ENCODE peak calls at places on chromosomes 5 and 9, in seven cellular contexts. F, V, O, L, Q, T and J are unnamed samples.

GRCh38 chr5:109080481-109080880 is 329.3 kb downstream of the PJA2 start:
- DNase-seq in F (no peak), V (no peak), O (no peak), L (no peak), Q (no peak), T (no peak), J (no peak)

GRCh38 chr5:128896675-128897074 is 68.6 kb upstream of the SLC27A6 start:
- DNase-seq in F (no peak), V (no peak), O (no peak), L (no peak), Q (no peak), T (no peak), J (no peak)

GRCh38 chr9:132651259-132651658 is 18.5 kb downstream of the DDX31 start:
- DNase-seq in F (no peak), V (no peak), O (no peak), L (peak; percentile 19), Q (no peak), T (no peak), J (no peak)

GRCh38 chr5:111694183-111694582 is 62.8 kb downstream of the NREP start:
- DNase-seq in F (no peak), V (no peak), O (no peak), L (no peak), Q (no peak), T (no peak), J (no peak)

GRCh38 chr9:94156549-94157407 is 72.5 kb downstream of the PTPDC1 start:
- DNase-seq in F (no peak), V (peak; percentile 85), O (peak; percentile 80), L (no peak), Q (no peak), T (no peak), J (no peak)

GRCh38 chr9:130846487-130847305 is 11.6 kb downstream of the ABL1 start:
- DNase-seq in F (no peak), V (no peak), O (no peak), L (peak; percentile 60), Q (no peak), T (no peak), J (no peak)

GRCh38 chr9:15837079-15837679 is 284.3 kb downstream of the CCDC171 start:
- DNase-seq in F (peak; percentile 36), V (peak; percentile 10), O (peak; percentile 65), L (peak; percentile 41), Q (no peak), T (peak; percentile 7), J (peak; percentile 80)

GRCh38 chr9:70747335-70747734 is 332.9 kb upstream of the KLF9 start:
- DNase-seq in F (no peak), V (no peak), O (no peak), L (no peak), Q (no peak), T (no peak), J (no peak)

GRCh38 chr5:135877570-135878155 is 18.0 kb downstream of the IL9 start:
- DNase-seq in F (no peak), V (no peak), O (no peak), L (no peak), Q (no peak), T (no peak), J (no peak)

GRCh38 chr5:3377176-3377575 is 218.5 kb upstream of the IRX1 start:
- DNase-seq in F (no peak), V (no peak), O (no peak), L (no peak), Q (no peak), T (no peak), J (no peak)

GRCh38 chr5:80054682-80055081 is 19.5 kb downstream of the THBS4 start:
- DNase-seq in F (no peak), V (no peak), O (no peak), L (no peak), Q (no peak), T (no peak), J (no peak)

GRCh38 chr5:151250346-151251000 is 2.5 kb upstream of the GM2A start:
- DNase-seq in F (no peak), V (no peak), O (peak; percentile 43), L (no peak), Q (no peak), T (no peak), J (no peak)

GRCh38 chr5:171450423-171451246 is 31.2 kb downstream of the FGF18 start:
- DNase-seq in F (no peak), V (peak; percentile 45), O (no peak), L (no peak), Q (no peak), T (no peak), J (peak; percentile 70)

GRCh38 chr5:79962580-79963222 is 28.4 kb downstream of the MTX3 start:
- DNase-seq in F (no peak), V (no peak), O (no peak), L (no peak), Q (no peak), T (no peak), J (no peak)

GRCh38 chr9:91773166-91773565 is 176.9 kb downstream of the ROR2 start:
- DNase-seq in F (no peak), V (no peak), O (no peak), L (peak; percentile 46), Q (no peak), T (no peak), J (no peak)

GRCh38 chr9:81317223-81317622 is 372.1 kb downstream of the TLE1 start:
- DNase-seq in F (no peak), V (no peak), O (peak; percentile 12), L (no peak), Q (no peak), T (no peak), J (no peak)

GRCh38 chr9:3951266-3951665 is 348.6 kb downstream of the GLIS3 start:
- DNase-seq in F (no peak), V (no peak), O (no peak), L (no peak), Q (no peak), T (no peak), J (no peak)

DNA sequence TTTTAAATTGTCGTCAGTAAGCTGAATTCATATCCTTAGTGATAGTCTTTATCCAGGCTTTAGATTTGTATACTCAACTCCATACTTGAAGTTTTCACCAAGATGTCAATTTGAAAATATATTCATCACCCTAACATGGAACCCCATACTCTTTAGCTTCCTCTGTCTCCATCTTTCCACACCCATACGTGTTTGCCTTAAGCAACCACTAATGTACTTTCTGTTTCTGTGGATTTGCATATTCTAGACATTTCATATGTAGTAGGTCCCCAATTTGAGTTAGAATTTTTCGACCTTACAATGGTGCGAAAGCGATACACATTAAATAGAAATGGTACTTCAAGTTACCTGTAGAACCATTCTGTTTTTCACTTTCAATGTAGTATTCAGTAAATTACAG is 65.2 kb downstream of the NSD1 start:
- DNase-seq in F (no peak), V (no peak), O (no peak), L (no peak), Q (no peak), T (no peak), J (no peak)
- H3K36me3 ChIP-seq in F (no peaks in the 10 kb centered on the region), V (peaks cover 74% of the 10 kb centered on the region), O (no peaks in the 10 kb centered on the region), L (peaks cover 8% of the 10 kb centered on the region), Q (peaks cover 9% of the 10 kb centered on the region), T (no peaks in the 10 kb centered on the region), J (peaks cover 54% of the 10 kb centered on the region)

GRCh38 chr9:100601216-100601615 is 23.3 kb downstream of the CAVIN4 start:
- DNase-seq in F (peak; percentile 61), V (peak; percentile 38), O (peak; percentile 69), L (peak; percentile 52), Q (no peak), T (no peak), J (peak; percentile 90)
- TF ChIP-seq REST in F (no peak), V (no peak), O (no peak), L (no peak), Q (no peak), T (no peak), J (no peak)

GRCh38 chr5:139654875-139655491 is 6.8 kb downstream of the CXXC5 start:
- DNase-seq in F (no peak), V (no peak), O (no peak), L (peak; percentile 75), Q (no peak), T (no peak), J (no peak)
- H3K4me3 ChIP-seq in F (no peak overlapping the region), V (no peak overlapping the region), O (peak overlapping the region; percentile 60), L (no peak overlapping the region), Q (peak overlapping the region; percentile 23), T (peak overlapping the region; percentile 66), J (no peak overlapping the region)

GRCh38 chr5:14147210-14147609 is 4.1 kb downstream of the TRIO start:
- DNase-seq in F (no peak), V (no peak), O (no peak), L (no peak), Q (no peak), T (no peak), J (no peak)

GRCh38 chr5:14149672-14150053 is 6.5 kb downstream of the TRIO start:
- DNase-seq in F (no peak), V (no peak), O (peak; percentile 79), L (no peak), Q (no peak), T (no peak), J (no peak)

GRCh38 chr5:14146725-14147124 is 3.6 kb downstream of the TRIO start:
- DNase-seq in F (no peak), V (no peak), O (no peak), L (no peak), Q (no peak), T (no peak), J (no peak)

GRCh38 chr5:14148890-14149671 is 5.9 kb downstream of the TRIO start:
- DNase-seq in F (no peak), V (no peak), O (peak; percentile 83), L (no peak), Q (no peak), T (no peak), J (peak; percentile 57)

GRCh38 chr5:14148483-14148882 is 5.3 kb downstream of the TRIO start:
- DNase-seq in F (no peak), V (no peak), O (no peak), L (no peak), Q (no peak), T (no peak), J (no peak)
- H3K36me3 ChIP-seq in F (no peaks in the 10 kb centered on the region), V (no peaks in the 10 kb centered on the region), O (no peaks in the 10 kb centered on the region), L (no peaks in the 10 kb centered on the region), Q (peaks cover 6% of the 10 kb centered on the region), T (no peaks in the 10 kb centered on the region), J (no peaks in the 10 kb centered on the region)

GRCh38 chr9:14030350-14030823 is 283.6 kb downstream of the NFIB start:
- DNase-seq in F (no peak), V (no peak), O (no peak), L (peak; percentile 15), Q (no peak), T (no peak), J (no peak)
- TF ChIP-seq REST in F (no peak), V (no peak), O (no peak), L (no peak), Q (no peak), T (no peak), J (no peak)